ENCODE peak calls at places on chromosome 1, in eight cellular contexts. O, Z, W, F, R, M, T and I are unnamed samples.

GRCh38 chr1:115701090-115701489 is 59.3 kb downstream of the VANGL1 start:
- DNase-seq in O (no peak), Z (no peak), W (no peak), F (no peak), R (no peak), M (no peak), T (no peak), I (no peak)

GRCh38 chr1:6966326-6966725 is 181.1 kb downstream of the CAMTA1 start:
- DNase-seq in O (no peak), Z (no peak), W (no peak), F (no peak), R (no peak), M (no peak), T (no peak), I (no peak)

GRCh38 chr1:42008264-42008663 is 89.5 kb upstream of the HIVEP3 start:
- DNase-seq in O (no peak), Z (no peak), W (no peak), F (no peak), R (no peak), M (no peak), T (no peak), I (no peak)

GRCh38 chr1:227472772-227473171 is 90.6 kb upstream of the ZNF678 start:
- DNase-seq in O (no peak), Z (no peak), W (no peak), F (no peak), R (no peak), M (no peak), T (no peak), I (no peak)

GRCh38 chr1:30690115-30690645 is 33.2 kb downstream of the MATN1 start:
- DNase-seq in O (no peak), Z (no peak), W (peak; percentile 29), F (no peak), R (no peak), M (peak; percentile 52), T (no peak), I (no peak)

GRCh38 chr1:220894924-220895256 is 15.6 kb downstream of the HLX start:
- DNase-seq in O (no peak), Z (no peak), W (no peak), F (no peak), R (no peak), M (peak; percentile 46), T (no peak), I (peak; percentile 81)

GRCh38 chr1:81617308-81618027 is 183.3 kb upstream of the ADGRL2 start:
- DNase-seq in O (no peak), Z (no peak), W (no peak), F (no peak), R (no peak), M (peak; percentile 20), T (peak; percentile 30), I (no peak)

GRCh38 chr1:4674676-4675075 is 20.3 kb downstream of the AJAP1 start:
- DNase-seq in O (no peak), Z (no peak), W (no peak), F (no peak), R (no peak), M (no peak), T (no peak), I (no peak)

GRCh38 chr1:53919675-53920066 is 25.7 kb downstream of the DIO1 start:
- DNase-seq in O (no peak), Z (no peak), W (no peak), F (no peak), R (no peak), M (no peak), T (no peak), I (no peak)

GRCh38 chr1:33641099-33641830 is 168.8 kb downstream of the ZSCAN20 start:
- DNase-seq in O (no peak), Z (no peak), W (peak; percentile 21), F (no peak), R (no peak), M (peak; percentile 39), T (peak; percentile 45), I (no peak)

GRCh38 chr1:72357411-72357810 is 75.1 kb upstream of the NEGR1 start:
- DNase-seq in O (no peak), Z (no peak), W (no peak), F (no peak), R (no peak), M (no peak), T (peak; percentile 96), I (no peak)

GRCh38 chr1:6999826-7000225 is 214.6 kb downstream of the CAMTA1 start:
- DNase-seq in O (no peak), Z (no peak), W (no peak), F (no peak), R (no peak), M (no peak), T (no peak), I (no peak)